ENCODE peak calls at places on chromosomes 5 and 9, in eight cellular contexts. One of them, this sample, is unnamed.

GRCh38 chr5:34686762-34687268 is 30.7 kb downstream of the RAI14 start:
- DNase-seq in IMR-90: peak; percentile 99
- DNase-seq in left ventricle myocardium inferior: peak; percentile 65
- DNase-seq in stomach: peak; percentile 86
- DNase-seq in CD8-positive, alpha-beta T cell: no peak
- DNase-seq in brain microvascular endothelial cell: peak; percentile 99
- DNase-seq in ascending aorta: peak; percentile 93
- DNase-seq in heart left ventricle: peak; percentile 72
- DNase-seq in this sample: no peak

GRCh38 chr5:6592611-6593010 is 40.2 kb downstream of the NSUN2 start:
- DNase-seq in IMR-90: peak; percentile 28
- DNase-seq in left ventricle myocardium inferior: no peak
- DNase-seq in stomach: no peak
- DNase-seq in CD8-positive, alpha-beta T cell: no peak
- DNase-seq in brain microvascular endothelial cell: no peak
- DNase-seq in ascending aorta: no peak
- DNase-seq in heart left ventricle: no peak
- DNase-seq in this sample: peak; percentile 12

GRCh38 chr9:27473135-27473534 is 51.0 kb upstream of the IFNK start:
- DNase-seq in IMR-90: no peak
- DNase-seq in left ventricle myocardium inferior: peak; percentile 42
- DNase-seq in stomach: no peak
- DNase-seq in CD8-positive, alpha-beta T cell: no peak
- DNase-seq in brain microvascular endothelial cell: peak; percentile 12
- DNase-seq in ascending aorta: peak; percentile 71
- DNase-seq in heart left ventricle: no peak
- DNase-seq in this sample: no peak

GRCh38 chr5:174935854-174936474 is 211.6 kb downstream of the MSX2 start:
- DNase-seq in IMR-90: peak; percentile 30
- DNase-seq in left ventricle myocardium inferior: peak; percentile 39
- DNase-seq in stomach: peak; percentile 51
- DNase-seq in CD8-positive, alpha-beta T cell: peak; percentile 32
- DNase-seq in brain microvascular endothelial cell: peak; percentile 38
- DNase-seq in ascending aorta: no peak
- DNase-seq in heart left ventricle: peak; percentile 46
- DNase-seq in this sample: no peak

GRCh38 chr9:109162652-109163051 is 4.4 kb downstream of the FRRS1L start:
- DNase-seq in IMR-90: no peak
- DNase-seq in left ventricle myocardium inferior: no peak
- DNase-seq in stomach: no peak
- DNase-seq in CD8-positive, alpha-beta T cell: no peak
- DNase-seq in brain microvascular endothelial cell: no peak
- DNase-seq in ascending aorta: no peak
- DNase-seq in heart left ventricle: no peak
- DNase-seq in this sample: no peak

GRCh38 chr5:179451099-179451812 is 99.1 kb upstream of the RUFY1 start:
- DNase-seq in IMR-90: no peak
- DNase-seq in left ventricle myocardium inferior: no peak
- DNase-seq in stomach: no peak
- DNase-seq in CD8-positive, alpha-beta T cell: no peak
- DNase-seq in brain microvascular endothelial cell: no peak
- DNase-seq in ascending aorta: no peak
- DNase-seq in heart left ventricle: no peak
- DNase-seq in this sample: no peak

GRCh38 chr5:174327317-174327864 is 281.9 kb downstream of the NSG2 start:
- DNase-seq in IMR-90: peak; percentile 69
- DNase-seq in left ventricle myocardium inferior: peak; percentile 56
- DNase-seq in stomach: peak; percentile 70
- DNase-seq in CD8-positive, alpha-beta T cell: peak; percentile 39
- DNase-seq in brain microvascular endothelial cell: peak; percentile 68
- DNase-seq in ascending aorta: no peak
- DNase-seq in heart left ventricle: no peak
- DNase-seq in this sample: no peak

GRCh38 chr5:144011348-144011861 is 159.1 kb downstream of the YIPF5 start:
- DNase-seq in IMR-90: no peak
- DNase-seq in left ventricle myocardium inferior: no peak
- DNase-seq in stomach: no peak
- DNase-seq in CD8-positive, alpha-beta T cell: no peak
- DNase-seq in brain microvascular endothelial cell: no peak
- DNase-seq in ascending aorta: no peak
- DNase-seq in heart left ventricle: no peak
- DNase-seq in this sample: no peak

GRCh38 chr5:160242140-160242539 is 12.8 kb downstream of the FABP6 start:
- DNase-seq in IMR-90: no peak
- DNase-seq in left ventricle myocardium inferior: no peak
- DNase-seq in stomach: no peak
- DNase-seq in CD8-positive, alpha-beta T cell: no peak
- DNase-seq in brain microvascular endothelial cell: no peak
- DNase-seq in ascending aorta: no peak
- DNase-seq in heart left ventricle: no peak
- DNase-seq in this sample: no peak

GRCh38 chr9:106675780-106676179 is 187.2 kb upstream of the ZNF462 start:
- DNase-seq in IMR-90: no peak
- DNase-seq in left ventricle myocardium inferior: peak; percentile 36
- DNase-seq in stomach: no peak
- DNase-seq in CD8-positive, alpha-beta T cell: no peak
- DNase-seq in brain microvascular endothelial cell: no peak
- DNase-seq in ascending aorta: no peak
- DNase-seq in heart left ventricle: peak; percentile 52
- DNase-seq in this sample: no peak

GRCh38 chr5:132439521-132440206 is 50.9 kb downstream of the IRF1 start:
- DNase-seq in IMR-90: peak; percentile 97
- DNase-seq in left ventricle myocardium inferior: peak; percentile 78
- DNase-seq in stomach: no peak
- DNase-seq in CD8-positive, alpha-beta T cell: no peak
- DNase-seq in brain microvascular endothelial cell: peak; percentile 84
- DNase-seq in ascending aorta: peak; percentile 89
- DNase-seq in heart left ventricle: peak; percentile 77
- DNase-seq in this sample: peak; percentile 85

GRCh38 chr5:59187772-59188347 is 605.0 kb downstream of the RAB3C start:
- DNase-seq in IMR-90: peak; percentile 72
- DNase-seq in left ventricle myocardium inferior: no peak
- DNase-seq in stomach: no peak
- DNase-seq in CD8-positive, alpha-beta T cell: no peak
- DNase-seq in brain microvascular endothelial cell: peak; percentile 62
- DNase-seq in ascending aorta: no peak
- DNase-seq in heart left ventricle: no peak
- DNase-seq in this sample: no peak

GRCh38 chr9:5500441-5501235 is 9.7 kb upstream of the PDCD1LG2 start:
- DNase-seq in IMR-90: peak; percentile 21
- DNase-seq in left ventricle myocardium inferior: peak; percentile 76
- DNase-seq in stomach: no peak
- DNase-seq in CD8-positive, alpha-beta T cell: no peak
- DNase-seq in brain microvascular endothelial cell: peak; percentile 78
- DNase-seq in ascending aorta: no peak
- DNase-seq in heart left ventricle: peak; percentile 79
- DNase-seq in this sample: no peak

GRCh38 chr9:81851340-81851739 is 76.9 kb upstream of the SPATA31D4 start:
- DNase-seq in IMR-90: no peak
- DNase-seq in left ventricle myocardium inferior: no peak
- DNase-seq in stomach: no peak
- DNase-seq in CD8-positive, alpha-beta T cell: no peak
- DNase-seq in brain microvascular endothelial cell: no peak
- DNase-seq in ascending aorta: no peak
- DNase-seq in heart left ventricle: no peak
- DNase-seq in this sample: no peak

GRCh38 chr9:37200572-37201005 is 80.2 kb downstream of the ZCCHC7 start:
- DNase-seq in IMR-90: peak; percentile 70
- DNase-seq in left ventricle myocardium inferior: no peak
- DNase-seq in stomach: no peak
- DNase-seq in CD8-positive, alpha-beta T cell: no peak
- DNase-seq in brain microvascular endothelial cell: no peak
- DNase-seq in ascending aorta: no peak
- DNase-seq in heart left ventricle: no peak
- DNase-seq in this sample: no peak

GRCh38 chr5:137666109-137666850 is 69.6 kb downstream of the KLHL3 start:
- DNase-seq in IMR-90: peak; percentile 28
- DNase-seq in left ventricle myocardium inferior: no peak
- DNase-seq in stomach: peak; percentile 35
- DNase-seq in CD8-positive, alpha-beta T cell: peak; percentile 53
- DNase-seq in brain microvascular endothelial cell: peak; percentile 50
- DNase-seq in ascending aorta: peak; percentile 72
- DNase-seq in heart left ventricle: peak; percentile 35
- DNase-seq in this sample: peak; percentile 45

GRCh38 chr9:96137666-96138429 is 164.1 kb downstream of the HSD17B3 start:
- DNase-seq in IMR-90: peak; percentile 12
- DNase-seq in left ventricle myocardium inferior: no peak
- DNase-seq in stomach: no peak
- DNase-seq in CD8-positive, alpha-beta T cell: no peak
- DNase-seq in brain microvascular endothelial cell: peak; percentile 16
- DNase-seq in ascending aorta: no peak
- DNase-seq in heart left ventricle: no peak
- DNase-seq in this sample: no peak

DNA sequence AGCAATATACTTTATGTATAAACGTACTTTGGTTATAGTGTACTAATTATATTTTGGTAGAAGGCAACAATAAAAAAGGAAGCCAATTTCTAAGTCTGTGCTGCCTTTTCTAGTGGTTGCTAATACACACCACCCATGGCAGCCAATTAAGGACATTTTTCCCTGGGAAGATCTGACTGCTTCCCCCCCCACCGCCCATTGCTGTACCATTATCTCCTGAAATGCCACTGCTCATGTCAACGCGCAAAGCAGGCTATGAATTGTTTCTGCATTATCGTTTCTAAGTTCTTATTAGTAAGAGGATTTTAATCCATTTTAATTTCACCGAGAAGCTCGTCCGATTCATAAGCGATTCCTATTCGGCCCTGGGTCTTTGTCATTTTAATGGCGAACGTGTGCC is 55.6 kb upstream of the SHC3 start:
- DNase-seq in IMR-90: no peak
- DNase-seq in left ventricle myocardium inferior: no peak
- DNase-seq in stomach: no peak
- DNase-seq in CD8-positive, alpha-beta T cell: no peak
- DNase-seq in brain microvascular endothelial cell: no peak
- DNase-seq in ascending aorta: no peak
- DNase-seq in heart left ventricle: no peak
- DNase-seq in this sample: no peak
- H3K27me3 ChIP-seq in IMR-90: peaks cover 34% of the 10 kb centered on the region
- H3K27me3 ChIP-seq in left ventricle myocardium inferior: peaks cover 26% of the 10 kb centered on the region
- H3K27me3 ChIP-seq in stomach: peaks cover 10% of the 10 kb centered on the region
- H3K27me3 ChIP-seq in CD8-positive, alpha-beta T cell: no peaks in the 10 kb centered on the region
- H3K27me3 ChIP-seq in brain microvascular endothelial cell: peaks cover 18% of the 10 kb centered on the region
- H3K27me3 ChIP-seq in ascending aorta: no peaks in the 10 kb centered on the region
- H3K27me3 ChIP-seq in heart left ventricle: no peaks in the 10 kb centered on the region
- H3K27me3 ChIP-seq in this sample: peaks cover 16% of the 10 kb centered on the region

GRCh38 chr9:22170162-22170932 is 161.2 kb upstream of the CDKN2B start:
- DNase-seq in IMR-90: peak; percentile 89
- DNase-seq in left ventricle myocardium inferior: no peak
- DNase-seq in stomach: no peak
- DNase-seq in CD8-positive, alpha-beta T cell: no peak
- DNase-seq in brain microvascular endothelial cell: peak; percentile 25
- DNase-seq in ascending aorta: no peak
- DNase-seq in heart left ventricle: no peak
- DNase-seq in this sample: peak; percentile 69

GRCh38 chr9:22169732-22170131 is 160.6 kb upstream of the CDKN2B start:
- DNase-seq in IMR-90: no peak
- DNase-seq in left ventricle myocardium inferior: no peak
- DNase-seq in stomach: no peak
- DNase-seq in CD8-positive, alpha-beta T cell: no peak
- DNase-seq in brain microvascular endothelial cell: no peak
- DNase-seq in ascending aorta: no peak
- DNase-seq in heart left ventricle: no peak
- DNase-seq in this sample: no peak

GRCh38 chr9:22170990-22171663 is 162.0 kb upstream of the CDKN2B start:
- DNase-seq in IMR-90: no peak
- DNase-seq in left ventricle myocardium inferior: no peak
- DNase-seq in stomach: no peak
- DNase-seq in CD8-positive, alpha-beta T cell: no peak
- DNase-seq in brain microvascular endothelial cell: no peak
- DNase-seq in ascending aorta: no peak
- DNase-seq in heart left ventricle: no peak
- DNase-seq in this sample: no peak

GRCh38 chr9:22171691-22172090 is 162.6 kb upstream of the CDKN2B start:
- DNase-seq in IMR-90: no peak
- DNase-seq in left ventricle myocardium inferior: no peak
- DNase-seq in stomach: no peak
- DNase-seq in CD8-positive, alpha-beta T cell: no peak
- DNase-seq in brain microvascular endothelial cell: no peak
- DNase-seq in ascending aorta: no peak
- DNase-seq in heart left ventricle: no peak
- DNase-seq in this sample: no peak

GRCh38 chr9:22169243-22169642 is 160.1 kb upstream of the CDKN2B start:
- DNase-seq in IMR-90: peak; percentile 79
- DNase-seq in left ventricle myocardium inferior: no peak
- DNase-seq in stomach: no peak
- DNase-seq in CD8-positive, alpha-beta T cell: no peak
- DNase-seq in brain microvascular endothelial cell: peak; percentile 33
- DNase-seq in ascending aorta: no peak
- DNase-seq in heart left ventricle: no peak
- DNase-seq in this sample: no peak
- H3K27me3 ChIP-seq in IMR-90: no peaks in the 10 kb centered on the region
- H3K27me3 ChIP-seq in left ventricle myocardium inferior: no peaks in the 10 kb centered on the region
- H3K27me3 ChIP-seq in stomach: no peaks in the 10 kb centered on the region
- H3K27me3 ChIP-seq in CD8-positive, alpha-beta T cell: no peaks in the 10 kb centered on the region
- H3K27me3 ChIP-seq in brain microvascular endothelial cell: no peaks in the 10 kb centered on the region
- H3K27me3 ChIP-seq in ascending aorta: no peaks in the 10 kb centered on the region
- H3K27me3 ChIP-seq in heart left ventricle: no peaks in the 10 kb centered on the region
- H3K27me3 ChIP-seq in this sample: no peaks in the 10 kb centered on the region

DNA sequence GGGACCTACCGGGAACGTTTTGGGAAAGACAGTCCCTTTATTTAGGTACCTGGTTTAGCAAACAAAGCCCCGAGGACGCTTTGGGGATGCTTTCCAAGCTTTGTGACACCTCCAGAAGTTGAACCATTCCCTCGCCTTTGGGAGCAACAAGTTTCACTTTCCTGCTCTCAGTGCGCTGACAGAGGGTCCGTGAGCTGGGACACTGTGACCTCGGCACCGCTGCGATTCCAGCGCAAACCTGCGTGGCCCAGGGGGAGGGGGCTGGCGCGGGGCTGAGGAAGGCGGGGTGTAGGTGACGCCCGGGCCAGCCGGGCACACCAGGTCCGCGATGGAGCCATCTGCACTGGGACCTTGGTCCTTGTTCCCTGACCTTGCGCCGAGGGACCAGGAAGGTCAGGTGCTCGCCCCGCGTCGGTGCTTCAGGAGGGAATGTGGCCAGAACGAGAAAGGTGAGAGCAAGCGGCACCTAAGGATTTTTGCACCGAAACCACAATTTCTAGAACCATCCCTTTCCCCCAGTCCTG is 724 bp upstream of the NPR3 start:
- DNase-seq in IMR-90: no peak
- DNase-seq in left ventricle myocardium inferior: peak; percentile 49
- DNase-seq in stomach: no peak
- DNase-seq in CD8-positive, alpha-beta T cell: no peak
- DNase-seq in brain microvascular endothelial cell: no peak
- DNase-seq in ascending aorta: peak; percentile 74
- DNase-seq in heart left ventricle: peak; percentile 55
- DNase-seq in this sample: no peak
- H3K27me3 ChIP-seq in IMR-90: no peaks in the 10 kb centered on the region
- H3K27me3 ChIP-seq in left ventricle myocardium inferior: peaks cover 30% of the 10 kb centered on the region
- H3K27me3 ChIP-seq in stomach: peaks cover 39% of the 10 kb centered on the region
- H3K27me3 ChIP-seq in CD8-positive, alpha-beta T cell: peaks cover 4% of the 10 kb centered on the region
- H3K27me3 ChIP-seq in brain microvascular endothelial cell: no peaks in the 10 kb centered on the region
- H3K27me3 ChIP-seq in ascending aorta: no peaks in the 10 kb centered on the region
- H3K27me3 ChIP-seq in heart left ventricle: no peaks in the 10 kb centered on the region
- H3K27me3 ChIP-seq in this sample: no peaks in the 10 kb centered on the region

DNA sequence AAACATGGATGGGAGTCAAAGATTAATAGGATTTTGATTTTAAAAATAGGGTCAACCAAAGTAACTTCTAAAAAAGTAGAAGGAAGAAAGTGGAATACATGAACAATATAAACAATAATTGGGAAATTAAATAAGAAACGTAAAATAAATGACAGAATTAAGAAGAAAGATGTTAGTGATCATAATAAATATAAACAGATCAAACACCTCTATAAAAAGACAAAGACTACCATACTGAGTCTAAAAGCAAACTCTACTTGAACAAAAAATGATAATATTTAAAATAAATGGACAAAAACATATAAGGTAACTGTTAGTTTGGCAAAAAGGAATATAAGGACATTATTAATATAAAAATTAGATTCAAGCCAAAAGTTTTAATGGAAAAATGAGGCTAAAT is 57.7 kb upstream of the ZNF618 start:
- DNase-seq in IMR-90: no peak
- DNase-seq in left ventricle myocardium inferior: no peak
- DNase-seq in stomach: no peak
- DNase-seq in CD8-positive, alpha-beta T cell: no peak
- DNase-seq in brain microvascular endothelial cell: no peak
- DNase-seq in ascending aorta: no peak
- DNase-seq in heart left ventricle: no peak
- DNase-seq in this sample: no peak
- H3K27me3 ChIP-seq in IMR-90: peaks cover 13% of the 10 kb centered on the region
- H3K27me3 ChIP-seq in left ventricle myocardium inferior: peaks cover 48% of the 10 kb centered on the region
- H3K27me3 ChIP-seq in stomach: no peaks in the 10 kb centered on the region
- H3K27me3 ChIP-seq in CD8-positive, alpha-beta T cell: no peaks in the 10 kb centered on the region
- H3K27me3 ChIP-seq in brain microvascular endothelial cell: no peaks in the 10 kb centered on the region
- H3K27me3 ChIP-seq in ascending aorta: no peaks in the 10 kb centered on the region
- H3K27me3 ChIP-seq in heart left ventricle: no peaks in the 10 kb centered on the region
- H3K27me3 ChIP-seq in this sample: peaks cover 9% of the 10 kb centered on the region